ENCODE peak calls at places on chromosomes 12 and 14, in five cellular contexts. One of them, this sample, is unnamed.

GRCh38 chr12:71654200-71654599 is 9.4 kb downstream of the ZFC3H1 start:
- DNase-seq in HT1080: no peak
- DNase-seq in T-helper 2 cell treated with Interferon-gamma antibody and Interleukin-4, amounts not matched to agents 5 μg/mL and 100 μg/mL, for 36 hours: no peak
- DNase-seq in LHCN-M2: no peak
- DNase-seq in EH: no peak
- DNase-seq in this sample: no peak

GRCh38 chr12:64083285-64084210 is 138.5 kb downstream of the KICS2 start:
- DNase-seq in HT1080: no peak
- DNase-seq in T-helper 2 cell treated with Interferon-gamma antibody and Interleukin-4, amounts not matched to agents 5 μg/mL and 100 μg/mL, for 36 hours: no peak
- DNase-seq in LHCN-M2: peak
- DNase-seq in EH: peak
- DNase-seq in this sample: peak

GRCh38 chr12:3389911-3390310 is 101.1 kb upstream of the PRMT8 start:
- DNase-seq in HT1080: no peak
- DNase-seq in T-helper 2 cell treated with Interferon-gamma antibody and Interleukin-4, amounts not matched to agents 5 μg/mL and 100 μg/mL, for 36 hours: no peak
- DNase-seq in LHCN-M2: no peak
- DNase-seq in EH: no peak
- DNase-seq in this sample: no peak

GRCh38 chr12:22100952-22101748 is 55.1 kb downstream of the CMAS start:
- DNase-seq in HT1080: peak
- DNase-seq in T-helper 2 cell treated with Interferon-gamma antibody and Interleukin-4, amounts not matched to agents 5 μg/mL and 100 μg/mL, for 36 hours: peak
- DNase-seq in LHCN-M2: peak
- DNase-seq in EH: peak
- DNase-seq in this sample: peak

GRCh38 chr12:83161451-83161850 is 474.7 kb downstream of the TMTC2 start:
- DNase-seq in HT1080: peak
- DNase-seq in T-helper 2 cell treated with Interferon-gamma antibody and Interleukin-4, amounts not matched to agents 5 μg/mL and 100 μg/mL, for 36 hours: no peak
- DNase-seq in LHCN-M2: no peak
- DNase-seq in EH: no peak
- DNase-seq in this sample: no peak

GRCh38 chr14:76710093-76711010 is 50.9 kb upstream of the VASH1 start:
- DNase-seq in HT1080: peak
- DNase-seq in T-helper 2 cell treated with Interferon-gamma antibody and Interleukin-4, amounts not matched to agents 5 μg/mL and 100 μg/mL, for 36 hours: no peak
- DNase-seq in LHCN-M2: peak
- DNase-seq in EH: peak
- DNase-seq in this sample: peak

GRCh38 chr14:27730204-27730603 is 1036.4 kb upstream of the FOXG1 start:
- DNase-seq in HT1080: no peak
- DNase-seq in T-helper 2 cell treated with Interferon-gamma antibody and Interleukin-4, amounts not matched to agents 5 μg/mL and 100 μg/mL, for 36 hours: no peak
- DNase-seq in LHCN-M2: no peak
- DNase-seq in EH: no peak
- DNase-seq in this sample: no peak

GRCh38 chr12:46473634-46474201 is 101.1 kb upstream of the SLC38A2 start:
- DNase-seq in HT1080: peak
- DNase-seq in T-helper 2 cell treated with Interferon-gamma antibody and Interleukin-4, amounts not matched to agents 5 μg/mL and 100 μg/mL, for 36 hours: no peak
- DNase-seq in LHCN-M2: peak
- DNase-seq in EH: peak
- DNase-seq in this sample: peak

GRCh38 chr12:52380271-52380694 is 5.2 kb downstream of the KRT84 start:
- DNase-seq in HT1080: peak
- DNase-seq in T-helper 2 cell treated with Interferon-gamma antibody and Interleukin-4, amounts not matched to agents 5 μg/mL and 100 μg/mL, for 36 hours: no peak
- DNase-seq in LHCN-M2: peak
- DNase-seq in EH: peak
- DNase-seq in this sample: no peak

GRCh38 chr12:82746668-82747067 is 60.0 kb downstream of the TMTC2 start:
- DNase-seq in HT1080: no peak
- DNase-seq in T-helper 2 cell treated with Interferon-gamma antibody and Interleukin-4, amounts not matched to agents 5 μg/mL and 100 μg/mL, for 36 hours: no peak
- DNase-seq in LHCN-M2: no peak
- DNase-seq in EH: peak
- DNase-seq in this sample: no peak

GRCh38 chr14:36167431-36167830 is 9.1 kb downstream of the PTCSC3 start:
- DNase-seq in HT1080: no peak
- DNase-seq in T-helper 2 cell treated with Interferon-gamma antibody and Interleukin-4, amounts not matched to agents 5 μg/mL and 100 μg/mL, for 36 hours: no peak
- DNase-seq in LHCN-M2: no peak
- DNase-seq in EH: no peak
- DNase-seq in this sample: no peak

GRCh38 chr12:27906658-27907473 is 65.7 kb downstream of the PTHLH start:
- DNase-seq in HT1080: no peak
- DNase-seq in T-helper 2 cell treated with Interferon-gamma antibody and Interleukin-4, amounts not matched to agents 5 μg/mL and 100 μg/mL, for 36 hours: no peak
- DNase-seq in LHCN-M2: no peak
- DNase-seq in EH: peak
- DNase-seq in this sample: no peak

GRCh38 chr14:100530270-100531072 is 56.7 kb downstream of the BEGAIN start:
- DNase-seq in HT1080: no peak
- DNase-seq in T-helper 2 cell treated with Interferon-gamma antibody and Interleukin-4, amounts not matched to agents 5 μg/mL and 100 μg/mL, for 36 hours: no peak
- DNase-seq in LHCN-M2: no peak
- DNase-seq in EH: no peak
- DNase-seq in this sample: no peak

GRCh38 chr14:58104808-58105207 is 47.2 kb downstream of the ARMH4 start:
- DNase-seq in HT1080: peak
- DNase-seq in T-helper 2 cell treated with Interferon-gamma antibody and Interleukin-4, amounts not matched to agents 5 μg/mL and 100 μg/mL, for 36 hours: no peak
- DNase-seq in LHCN-M2: peak
- DNase-seq in EH: peak
- DNase-seq in this sample: peak

GRCh38 chr14:105442125-105442524 is 22.5 kb downstream of the MTA1 start:
- DNase-seq in HT1080: no peak
- DNase-seq in T-helper 2 cell treated with Interferon-gamma antibody and Interleukin-4, amounts not matched to agents 5 μg/mL and 100 μg/mL, for 36 hours: no peak
- DNase-seq in LHCN-M2: no peak
- DNase-seq in EH: no peak
- DNase-seq in this sample: no peak

GRCh38 chr14:20413785-20414117 is 450 bp upstream of the TEP1 start:
- DNase-seq in HT1080: peak
- DNase-seq in T-helper 2 cell treated with Interferon-gamma antibody and Interleukin-4, amounts not matched to agents 5 μg/mL and 100 μg/mL, for 36 hours: no peak
- DNase-seq in LHCN-M2: no peak
- DNase-seq in EH: peak
- DNase-seq in this sample: no peak

GRCh38 chr14:95226801-95227200 is 69.5 kb upstream of the DICER1 start:
- DNase-seq in HT1080: no peak
- DNase-seq in T-helper 2 cell treated with Interferon-gamma antibody and Interleukin-4, amounts not matched to agents 5 μg/mL and 100 μg/mL, for 36 hours: no peak
- DNase-seq in LHCN-M2: no peak
- DNase-seq in EH: no peak
- DNase-seq in this sample: no peak

GRCh38 chr14:73633517-73634332 is 11.1 kb upstream of the DNAL1 start:
- DNase-seq in HT1080: peak
- DNase-seq in T-helper 2 cell treated with Interferon-gamma antibody and Interleukin-4, amounts not matched to agents 5 μg/mL and 100 μg/mL, for 36 hours: peak
- DNase-seq in LHCN-M2: peak
- DNase-seq in EH: peak
- DNase-seq in this sample: peak

GRCh38 chr12:65184176-65184857 is 14.9 kb downstream of the LEMD3 start:
- DNase-seq in HT1080: no peak
- DNase-seq in T-helper 2 cell treated with Interferon-gamma antibody and Interleukin-4, amounts not matched to agents 5 μg/mL and 100 μg/mL, for 36 hours: no peak
- DNase-seq in LHCN-M2: no peak
- DNase-seq in EH: peak
- DNase-seq in this sample: no peak

GRCh38 chr12:100404769-100405407 is 48.0 kb downstream of the SLC17A8 start:
- DNase-seq in HT1080: no peak
- DNase-seq in T-helper 2 cell treated with Interferon-gamma antibody and Interleukin-4, amounts not matched to agents 5 μg/mL and 100 μg/mL, for 36 hours: peak
- DNase-seq in LHCN-M2: peak
- DNase-seq in EH: peak
- DNase-seq in this sample: no peak

GRCh38 chr14:54625158-54625557 is 58.2 kb downstream of the SAMD4A start:
- DNase-seq in HT1080: no peak
- DNase-seq in T-helper 2 cell treated with Interferon-gamma antibody and Interleukin-4, amounts not matched to agents 5 μg/mL and 100 μg/mL, for 36 hours: no peak
- DNase-seq in LHCN-M2: no peak
- DNase-seq in EH: peak
- DNase-seq in this sample: no peak

GRCh38 chr12:57893460-57894353 is 47.2 kb upstream of the CTDSP2 start:
- DNase-seq in HT1080: peak
- DNase-seq in T-helper 2 cell treated with Interferon-gamma antibody and Interleukin-4, amounts not matched to agents 5 μg/mL and 100 μg/mL, for 36 hours: no peak
- DNase-seq in LHCN-M2: peak
- DNase-seq in EH: peak
- DNase-seq in this sample: peak

GRCh38 chr12:108620236-108620879 is 13.3 kb downstream of the SELPLG start:
- DNase-seq in HT1080: no peak
- DNase-seq in T-helper 2 cell treated with Interferon-gamma antibody and Interleukin-4, amounts not matched to agents 5 μg/mL and 100 μg/mL, for 36 hours: no peak
- DNase-seq in LHCN-M2: no peak
- DNase-seq in EH: peak
- DNase-seq in this sample: no peak

GRCh38 chr12:121786441-121786825 is 7.1 kb downstream of the RHOF start:
- DNase-seq in HT1080: peak
- DNase-seq in T-helper 2 cell treated with Interferon-gamma antibody and Interleukin-4, amounts not matched to agents 5 μg/mL and 100 μg/mL, for 36 hours: no peak
- DNase-seq in LHCN-M2: peak
- DNase-seq in EH: peak
- DNase-seq in this sample: peak

GRCh38 chr12:26010293-26010821 is 51.9 kb downstream of the RASSF8 start:
- DNase-seq in HT1080: peak
- DNase-seq in T-helper 2 cell treated with Interferon-gamma antibody and Interleukin-4, amounts not matched to agents 5 μg/mL and 100 μg/mL, for 36 hours: no peak
- DNase-seq in LHCN-M2: peak
- DNase-seq in EH: peak
- DNase-seq in this sample: peak

GRCh38 chr12:257521-258321 is 4.9 kb downstream of the SLC6A13 start:
- DNase-seq in HT1080: no peak
- DNase-seq in T-helper 2 cell treated with Interferon-gamma antibody and Interleukin-4, amounts not matched to agents 5 μg/mL and 100 μg/mL, for 36 hours: no peak
- DNase-seq in LHCN-M2: no peak
- DNase-seq in EH: no peak
- DNase-seq in this sample: no peak

GRCh38 chr12:57740656-57741412 is 2.3 kb upstream of the AGAP2 start:
- DNase-seq in HT1080: peak
- DNase-seq in T-helper 2 cell treated with Interferon-gamma antibody and Interleukin-4, amounts not matched to agents 5 μg/mL and 100 μg/mL, for 36 hours: peak
- DNase-seq in LHCN-M2: no peak
- DNase-seq in EH: no peak
- DNase-seq in this sample: no peak

GRCh38 chr12:90112668-90113067 is 404.0 kb upstream of the ATP2B1 start:
- DNase-seq in HT1080: no peak
- DNase-seq in T-helper 2 cell treated with Interferon-gamma antibody and Interleukin-4, amounts not matched to agents 5 μg/mL and 100 μg/mL, for 36 hours: no peak
- DNase-seq in LHCN-M2: no peak
- DNase-seq in EH: no peak
- DNase-seq in this sample: no peak

GRCh38 chr12:121600702-121601336 is 20.0 kb upstream of the KDM2B start:
- DNase-seq in HT1080: no peak
- DNase-seq in T-helper 2 cell treated with Interferon-gamma antibody and Interleukin-4, amounts not matched to agents 5 μg/mL and 100 μg/mL, for 36 hours: no peak
- DNase-seq in LHCN-M2: no peak
- DNase-seq in EH: no peak
- DNase-seq in this sample: no peak

GRCh38 chr12:26818201-26818600 is 14.8 kb downstream of the ITPR2 start:
- DNase-seq in HT1080: no peak
- DNase-seq in T-helper 2 cell treated with Interferon-gamma antibody and Interleukin-4, amounts not matched to agents 5 μg/mL and 100 μg/mL, for 36 hours: no peak
- DNase-seq in LHCN-M2: no peak
- DNase-seq in EH: no peak
- DNase-seq in this sample: no peak

GRCh38 chr14:94173471-94173884 is 644 bp upstream of the PPP4R4 start:
- DNase-seq in HT1080: no peak
- DNase-seq in T-helper 2 cell treated with Interferon-gamma antibody and Interleukin-4, amounts not matched to agents 5 μg/mL and 100 μg/mL, for 36 hours: no peak
- DNase-seq in LHCN-M2: no peak
- DNase-seq in EH: no peak
- DNase-seq in this sample: no peak

GRCh38 chr14:57089901-57090300 is 178.8 kb downstream of the EXOC5 start:
- DNase-seq in HT1080: no peak
- DNase-seq in T-helper 2 cell treated with Interferon-gamma antibody and Interleukin-4, amounts not matched to agents 5 μg/mL and 100 μg/mL, for 36 hours: no peak
- DNase-seq in LHCN-M2: no peak
- DNase-seq in EH: no peak
- DNase-seq in this sample: no peak

GRCh38 chr14:22555573-22556011 is 33.4 kb downstream of the DAD1 start:
- DNase-seq in HT1080: peak
- DNase-seq in T-helper 2 cell treated with Interferon-gamma antibody and Interleukin-4, amounts not matched to agents 5 μg/mL and 100 μg/mL, for 36 hours: peak
- DNase-seq in LHCN-M2: peak
- DNase-seq in EH: no peak
- DNase-seq in this sample: peak

GRCh38 chr12:32836710-32837109 is 59.9 kb downstream of the PKP2 start:
- DNase-seq in HT1080: peak
- DNase-seq in T-helper 2 cell treated with Interferon-gamma antibody and Interleukin-4, amounts not matched to agents 5 μg/mL and 100 μg/mL, for 36 hours: no peak
- DNase-seq in LHCN-M2: no peak
- DNase-seq in EH: no peak
- DNase-seq in this sample: peak

GRCh38 chr14:98946995-98947394 is 325.0 kb downstream of the BCL11B start:
- DNase-seq in HT1080: no peak
- DNase-seq in T-helper 2 cell treated with Interferon-gamma antibody and Interleukin-4, amounts not matched to agents 5 μg/mL and 100 μg/mL, for 36 hours: no peak
- DNase-seq in LHCN-M2: no peak
- DNase-seq in EH: no peak
- DNase-seq in this sample: no peak

GRCh38 chr12:12807970-12808702 is 5.0 kb upstream of the DDX47 start:
- DNase-seq in HT1080: peak
- DNase-seq in T-helper 2 cell treated with Interferon-gamma antibody and Interleukin-4, amounts not matched to agents 5 μg/mL and 100 μg/mL, for 36 hours: peak
- DNase-seq in LHCN-M2: no peak
- DNase-seq in EH: peak
- DNase-seq in this sample: no peak

GRCh38 chr12:12983420-12984035 is 16.5 kb downstream of the HEBP1 start:
- DNase-seq in HT1080: peak
- DNase-seq in T-helper 2 cell treated with Interferon-gamma antibody and Interleukin-4, amounts not matched to agents 5 μg/mL and 100 μg/mL, for 36 hours: no peak
- DNase-seq in LHCN-M2: peak
- DNase-seq in EH: peak
- DNase-seq in this sample: peak

GRCh38 chr12:116196752-116197718 is 80.5 kb downstream of the MED13L start:
- DNase-seq in HT1080: no peak
- DNase-seq in T-helper 2 cell treated with Interferon-gamma antibody and Interleukin-4, amounts not matched to agents 5 μg/mL and 100 μg/mL, for 36 hours: no peak
- DNase-seq in LHCN-M2: no peak
- DNase-seq in EH: no peak
- DNase-seq in this sample: no peak